ENCODE peak calls at places on chromosomes 3 and 15, in four cellular contexts. N is ecto neural progenitor cell, Z is retina, F is cardiac muscle cell. I is an unnamed sample.

GRCh38 chr3:127168271-127168670 is 24.7 kb upstream of the PRR23E start:
- DNase-seq in N (no peak), Z (no peak), F (no peak), I (peak; percentile 94)

GRCh38 chr15:94040523-94041248 is 190.7 kb upstream of the MCTP2 start:
- DNase-seq in N (no peak), Z (no peak), F (no peak), I (no peak)

GRCh38 chr3:186380622-186381380 is 18.8 kb upstream of the DGKG start:
- DNase-seq in N (no peak), Z (no peak), F (peak; percentile 44), I (no peak)

GRCh38 chr3:124063168-124063909 is 71.4 kb upstream of the ROPN1 start:
- DNase-seq in N (no peak), Z (no peak), F (peak; percentile 47), I (no peak)

GRCh38 chr3:168157301-168157700 is 61.6 kb upstream of the GOLIM4 start:
- DNase-seq in N (no peak), Z (no peak), F (no peak), I (no peak)

GRCh38 chr3:35970793-35971192 is 331.5 kb downstream of the ARPP21 start:
- DNase-seq in N (no peak), Z (no peak), F (no peak), I (no peak)

GRCh38 chr3:172146349-172146748 is 107.0 kb downstream of the FNDC3B start:
- DNase-seq in N (no peak), Z (no peak), F (no peak), I (no peak)

GRCh38 chr3:50876947-50877346 is 202.2 kb downstream of the DOCK3 start:
- DNase-seq in N (no peak), Z (no peak), F (no peak), I (peak; percentile 55)

GRCh38 chr3:30786360-30786759 is 108.1 kb downstream of the GADL1 start:
- DNase-seq in N (no peak), Z (no peak), F (no peak), I (no peak)

GRCh38 chr15:24858737-24859601 is 95.8 kb upstream of the SNRPN start:
- DNase-seq in N (peak; percentile 64), Z (no peak), F (no peak), I (no peak)

GRCh38 chr15:81795899-81796298 is 249.9 kb downstream of the MEX3B start:
- DNase-seq in N (no peak), Z (no peak), F (no peak), I (no peak)

GRCh38 chr3:128735287-128735686 is 9.3 kb downstream of the RAB7A start:
- DNase-seq in N (no peak), Z (no peak), F (no peak), I (no peak)

GRCh38 chr15:72521682-72522081 is 47.6 kb downstream of the ARIH1 start:
- DNase-seq in N (no peak), Z (no peak), F (peak; percentile 77), I (no peak)

GRCh38 chr15:49215768-49216739 is 46.0 kb downstream of the GALK2 start:
- DNase-seq in N (no peak), Z (no peak), F (peak; percentile 5), I (no peak)

GRCh38 chr15:78937132-78937739 is 7.6 kb downstream of the CTSH start:
- DNase-seq in N (no peak), Z (no peak), F (peak; percentile 86), I (no peak)

GRCh38 chr3:166367947-166368533 is 530.8 kb upstream of the BCHE start:
- DNase-seq in N (no peak), Z (no peak), F (no peak), I (no peak)

GRCh38 chr15:79479616-79480015 is 47.5 kb downstream of the MINAR1 start:
- DNase-seq in N (no peak), Z (no peak), F (no peak), I (no peak)

GRCh38 chr3:191100516-191100915 is 98.5 kb upstream of the OSTN start:
- DNase-seq in N (no peak), Z (no peak), F (no peak), I (no peak)

GRCh38 chr3:21462151-21462550 is 288.9 kb downstream of the ZNF385D start:
- DNase-seq in N (no peak), Z (no peak), F (no peak), I (no peak)

GRCh38 chr3:77460326-77460725 is 420.4 kb downstream of the ROBO2 start:
- DNase-seq in N (no peak), Z (no peak), F (no peak), I (no peak)

GRCh38 chr3:191158800-191159199 is 40.2 kb upstream of the OSTN start:
- DNase-seq in N (no peak), Z (no peak), F (no peak), I (no peak)

GRCh38 chr3:10505050-10505790 is at the start of gene ATP2B2:
- DNase-seq in N (peak; percentile 65), Z (peak; percentile 86), F (no peak), I (peak; percentile 77)

GRCh38 chr3:127722928-127723603 is 50.3 kb downstream of the ABTB1 start:
- DNase-seq in N (no peak), Z (peak; percentile 88), F (no peak), I (no peak)

GRCh38 chr3:129046037-129046731 is 14.4 kb upstream of the GP9 start:
- DNase-seq in N (no peak), Z (peak; percentile 61), F (no peak), I (no peak)

GRCh38 chr3:53974314-53974713 is 82.7 kb upstream of the SELENOK start:
- DNase-seq in N (no peak), Z (no peak), F (peak; percentile 41), I (no peak)

GRCh38 chr15:26442680-26443079 is 330.2 kb downstream of the GABRB3 start:
- DNase-seq in N (no peak), Z (no peak), F (no peak), I (no peak)

GRCh38 chr15:50055333-50056278 is 63.4 kb downstream of the ATP8B4 start:
- DNase-seq in N (no peak), Z (no peak), F (peak; percentile 97), I (no peak)

GRCh38 chr15:82129144-82129692 is 83.4 kb upstream of the MEX3B start:
- DNase-seq in N (no peak), Z (no peak), F (no peak), I (no peak)